ENCODE peak calls at places on chromosomes 11 and 22, in five cellular contexts. K, V, B, T and R are unnamed samples. For H3K4me1, the result is how much of the 10 kb centered on the place peaks cover.

GRCh38 chr11:70861534-70861933 is 390.8 kb downstream of the SHANK2 start:
- DNase-seq in K (no peak), B (no peak), T (no peak), V (no peak), R (no peak)

GRCh38 chr11:69320756-69321741 is 27.1 kb downstream of the MYEOV start:
- DNase-seq in T (no peak), V (no peak), K (no peak), B (no peak), R (no peak)

GRCh38 chr11:119671561-119672015 is 57.4 kb downstream of the NECTIN1 start:
- DNase-seq in T (no peak), V (no peak), B (no peak), K (no peak), R (peak)

GRCh38 chr11:74905326-74905725 is 43.6 kb downstream of the XRRA1 start:
- DNase-seq in V (no peak), K (no peak), B (no peak), T (no peak), R (no peak)

GRCh38 chr22:49733631-49734030 is 94.0 kb downstream of the BRD1 start:
- DNase-seq in T (no peak), K (no peak), B (no peak), V (no peak), R (no peak)

GRCh38 chr22:43580351-43580750 is 168.5 kb downstream of the MPPED1 start:
- DNase-seq in B (no peak), T (no peak), K (no peak), V (no peak), R (no peak)

GRCh38 chr22:24129980-24130379 is 51.3 kb upstream of the SUSD2 start:
- DNase-seq in T (no peak), V (no peak), B (no peak), K (peak), R (no peak)

GRCh38 chr11:104151404-104152204 is 12.3 kb downstream of the PDGFD start:
- DNase-seq in T (no peak), B (no peak), V (no peak), K (no peak), R (peak)

GRCh38 chr11:61555051-61555969 is 25.6 kb downstream of the SYT7 start:
- DNase-seq in K (no peak), T (no peak), B (no peak), V (peak), R (no peak)

GRCh38 chr22:35399114-35399677 is 744 bp upstream of the MCM5 start:
- DNase-seq in V (no peak), K (no peak), B (no peak), T (peak), R (peak)

GRCh38 chr11:119509969-119510401 is 87.0 kb upstream of the THY1 start:
- DNase-seq in T (no peak), V (no peak), K (no peak), B (no peak), R (peak)

GRCh38 chr11:79400206-79400605 is 40.6 kb downstream of the TENM4 start:
- DNase-seq in K (no peak), V (no peak), B (no peak), T (no peak), R (no peak)

GRCh38 chr11:1792461-1792860 is 28.7 kb upstream of the CTSD start:
- DNase-seq in T (no peak), B (no peak), V (no peak), K (no peak), R (no peak)

GRCh38 chr11:102911758-102912481 is 37.1 kb upstream of the MMP12 start:
- DNase-seq in V (no peak), K (no peak), B (no peak), T (peak), R (no peak)

GRCh38 chr11:122509899-122510298 is 145.6 kb upstream of the UBASH3B start:
- DNase-seq in T (no peak), V (no peak), B (no peak), K (no peak), R (no peak)
- H3K27ac ChIP-seq in T (no peak), V (no peak), B (no peak), K (no peak), R (no peak)

DNA sequence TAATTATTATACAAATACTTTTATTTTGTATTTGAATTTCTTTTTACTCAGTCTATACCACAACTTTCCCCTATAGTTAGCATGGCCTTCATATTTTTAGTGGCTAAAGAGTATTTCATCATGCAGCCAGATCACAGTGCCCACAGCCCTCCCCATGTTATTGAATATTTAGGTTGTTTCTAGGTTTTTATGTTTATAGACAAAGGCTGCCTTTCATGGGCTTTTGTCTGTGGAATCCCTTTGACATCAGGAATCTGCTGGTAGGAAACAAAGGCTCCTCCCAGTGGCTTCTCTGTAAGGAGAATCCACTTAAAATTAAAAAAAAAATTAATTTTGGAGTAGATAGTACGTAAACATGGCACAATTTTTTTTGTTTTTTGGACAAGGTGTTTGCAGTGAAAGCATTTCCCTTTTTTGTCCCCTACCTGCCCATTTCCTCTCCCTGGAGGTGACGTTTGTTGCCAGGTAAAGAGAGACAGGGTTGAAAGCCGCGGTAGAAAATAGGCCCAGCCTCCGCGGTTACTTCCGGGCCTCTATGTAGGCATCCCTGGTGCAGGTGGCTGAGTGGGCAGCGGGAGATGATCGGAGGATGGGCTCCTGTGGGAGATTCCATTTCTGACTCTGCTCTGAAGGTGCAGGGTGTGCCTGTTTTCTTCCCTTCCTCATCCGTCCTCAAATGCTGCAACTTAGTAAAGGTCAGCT is 82.2 kb upstream of the OR4B1 start:
- DNase-seq in B (no peak), T (no peak), V (no peak), K (no peak), R (no peak)
- H3K4me1 ChIP-seq in B (under half), T (under half), V (under half), K (under half), R (under half)

DNA sequence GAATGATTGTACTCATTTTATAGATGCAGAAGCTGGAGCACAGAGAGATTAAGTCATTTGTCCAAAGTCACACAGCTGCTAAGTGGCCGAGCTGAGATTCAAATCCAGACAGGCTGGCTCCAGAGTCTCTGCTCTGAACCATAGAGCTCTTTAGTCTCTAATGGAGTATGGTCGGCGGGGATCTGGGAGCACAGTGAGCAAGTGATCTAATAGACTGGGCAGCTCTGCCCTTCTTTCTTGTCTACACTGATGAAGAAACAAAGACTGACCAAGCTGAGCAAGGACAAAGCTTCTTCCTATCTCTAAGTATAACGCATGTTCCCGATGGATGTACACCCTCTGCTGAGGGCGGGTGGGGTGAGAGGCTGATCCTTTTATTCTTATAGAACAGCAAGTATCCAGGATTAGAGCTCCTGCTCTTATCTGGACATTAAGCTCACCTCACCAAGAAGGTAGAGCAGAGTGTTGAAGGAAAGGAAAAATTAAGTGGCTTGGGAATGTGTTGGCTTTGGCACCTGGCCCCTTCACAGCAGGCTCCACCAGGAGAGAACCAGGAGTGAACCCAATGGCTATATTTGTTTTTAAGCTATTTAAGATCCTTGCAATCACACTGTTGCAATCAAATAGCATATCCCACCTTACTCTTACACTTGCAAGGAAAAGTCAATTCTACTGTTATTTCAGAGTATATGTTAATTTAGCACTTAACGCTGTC is 68.7 kb downstream of the ETS1 start:
- DNase-seq in B (no peak), K (no peak), T (no peak), V (no peak), R (no peak)
- H3K4me3 ChIP-seq in B (no peak), K (peak), T (no peak), V (peak), R (no peak)

GRCh38 chr11:112172362-112172994 is 2.8 kb upstream of the BCO2 start:
- DNase-seq in K (no peak), B (no peak), T (no peak), V (no peak), R (no peak)

GRCh38 chr11:112175596-112175947 is 260 bp downstream of the BCO2 start:
- DNase-seq in V (no peak), T (no peak), K (no peak), B (no peak), R (no peak)

GRCh38 chr11:112176077-112176476 is 765 bp downstream of the BCO2 start:
- DNase-seq in B (no peak), K (no peak), V (no peak), T (no peak), R (no peak)

GRCh38 chr11:112173152-112173551 is 2.2 kb upstream of the BCO2 start:
- DNase-seq in V (no peak), T (no peak), B (no peak), K (no peak), R (no peak)

GRCh38 chr11:112174789-112175595 is at the start of gene BCO2:
- DNase-seq in T (peak), V (peak), B (peak), K (peak), R (peak)
- H3K27ac ChIP-seq in T (no peak), V (peak), B (no peak), K (no peak), R (no peak)

GRCh38 chr11:121577106-121577505 is 124.3 kb upstream of the SORL1-AS1 start:
- DNase-seq in B (no peak), V (no peak), K (no peak), T (no peak), R (no peak)

GRCh38 chr11:121578216-121579063 is 125.7 kb upstream of the SORL1-AS1 start:
- DNase-seq in B (no peak), V (no peak), T (no peak), K (no peak), R (no peak)

GRCh38 chr11:121581607-121582006 is 128.8 kb upstream of the SORL1-AS1 start:
- DNase-seq in B (no peak), V (no peak), T (no peak), K (no peak), R (no peak)

GRCh38 chr11:121582296-121582695 is 129.5 kb upstream of the SORL1-AS1 start:
- DNase-seq in B (no peak), K (no peak), T (no peak), V (no peak), R (no peak)

GRCh38 chr11:121580154-121580553 is 127.4 kb upstream of the SORL1-AS1 start:
- DNase-seq in B (no peak), T (no peak), V (no peak), K (no peak), R (no peak)
- H3K4me1 ChIP-seq in B (under half), T (under half), V (under half), K (under half), R (under half)

DNA sequence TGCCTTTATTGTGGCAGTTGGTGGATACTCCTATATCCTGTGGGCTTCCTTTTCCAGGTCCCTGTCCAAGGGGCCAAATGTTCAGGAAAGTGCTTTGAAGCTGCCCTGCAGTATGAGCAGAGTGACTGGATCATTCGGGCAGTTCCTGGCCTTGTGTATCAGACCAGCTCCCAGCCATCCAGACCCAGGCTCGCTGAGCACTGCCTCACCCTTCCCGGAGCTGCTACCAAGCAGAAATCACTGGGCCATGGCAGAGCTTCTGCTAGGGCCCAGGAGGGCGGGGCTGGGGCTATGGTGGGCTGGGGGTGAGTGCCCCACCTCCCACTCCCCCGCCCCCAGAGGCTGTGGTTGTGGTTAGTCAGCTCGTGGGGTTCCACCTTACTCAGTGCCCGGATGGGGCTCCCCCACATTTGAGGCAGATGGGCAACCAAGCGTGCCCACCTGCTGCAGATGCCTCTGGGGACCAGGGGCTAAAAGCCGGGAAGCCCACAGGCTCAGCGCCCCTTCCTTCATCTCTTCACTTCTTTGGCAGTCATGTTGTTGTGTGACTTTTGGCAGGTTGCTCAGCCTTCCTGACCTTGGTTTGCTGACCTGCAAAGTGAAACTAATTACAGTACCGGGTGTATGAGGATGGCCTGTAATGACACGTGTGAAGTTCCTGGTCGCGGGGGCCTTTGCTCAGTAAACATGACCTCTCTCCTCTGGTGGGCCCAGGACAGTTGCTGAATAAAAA is 2.0 kb upstream of the LRRC32 start:
- DNase-seq in B (no peak), K (peak), T (no peak), V (no peak), R (no peak)
- H3K4me3 ChIP-seq in B (no peak), K (peak), T (no peak), V (no peak), R (no peak)

GRCh38 chr22:39242389-39242808 is 2.4 kb downstream of the PDGFB start:
- DNase-seq in B (no peak), V (no peak), T (no peak), K (no peak), R (no peak)

GRCh38 chr22:39244073-39244495 is 698 bp downstream of the PDGFB start:
- DNase-seq in K (no peak), T (no peak), B (no peak), V (no peak), R (no peak)

GRCh38 chr22:39241632-39242388 is 3.0 kb downstream of the PDGFB start:
- DNase-seq in T (no peak), K (peak), V (no peak), B (no peak), R (no peak)

GRCh38 chr22:39243443-39244072 is 1.2 kb downstream of the PDGFB start:
- DNase-seq in T (peak), V (peak), K (no peak), B (no peak), R (no peak)

DNA sequence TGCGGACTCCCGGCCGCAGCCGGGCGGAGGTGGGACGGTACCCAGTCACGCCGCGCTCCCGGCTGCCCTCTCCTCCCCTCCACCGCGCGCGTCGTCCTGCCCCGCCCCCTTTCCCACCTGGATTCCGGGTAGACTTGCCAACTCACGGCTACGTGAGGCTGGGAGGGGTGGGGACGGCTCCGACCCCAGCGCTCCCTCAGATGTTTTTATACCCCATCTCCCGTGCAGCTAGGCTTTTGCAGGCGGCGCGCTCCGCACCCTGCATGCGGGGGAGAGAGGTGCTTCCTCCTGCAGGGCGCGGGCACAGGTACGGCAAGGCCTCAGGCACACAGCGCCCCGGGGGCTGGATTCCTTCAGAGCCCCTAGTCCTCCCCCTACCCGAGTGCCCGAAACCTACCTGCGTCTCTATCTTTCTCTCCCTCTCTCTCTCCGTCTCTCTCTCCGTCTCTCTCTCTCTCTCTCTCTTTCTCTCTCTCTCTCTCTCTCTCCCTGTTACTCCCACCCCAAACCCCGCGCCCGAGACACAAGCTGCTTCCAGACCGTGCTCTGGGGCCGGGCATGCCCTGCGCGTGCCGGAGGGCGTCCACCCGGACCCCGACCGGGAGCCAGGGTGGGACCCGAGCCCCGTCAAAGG is 1.9 kb downstream of the PDGFB start:
- DNase-seq in T (peak), K (peak), B (no peak), V (no peak), R (no peak)
- H3K27ac ChIP-seq in T (peak), K (peak), B (no peak), V (peak), R (no peak)